ENCODE peak calls at places on chromosomes 2 and 18, in six cellular contexts. A is HFF-Myc, Y is nephron progenitor cell, W is NB4, J is psoas muscle, B is activated B cell treated with CpG ODN at 0.5 μM for 24 hours. U is an unnamed sample.

GRCh38 chr2:43139996-43140621 is 86.3 kb downstream of the ZFP36L2 start:
- DNase-seq in A (peak; percentile 66), Y (peak; percentile 29), W (peak; percentile 65), J (peak; percentile 38), B (no peak), U (no peak)

GRCh38 chr2:151491496-151491895 is 81.8 kb downstream of the RIF1 start:
- DNase-seq in A (no peak), Y (no peak), W (no peak), J (no peak), B (no peak), U (no peak)

GRCh38 chr2:202718614-202719013 is 83.8 kb downstream of the FAM117B start:
- DNase-seq in A (peak; percentile 25), Y (no peak), W (no peak), J (no peak), B (no peak), U (no peak)

GRCh38 chr2:10343658-10344057 is 41.0 kb downstream of the HPCAL1 start:
- DNase-seq in A (no peak), Y (no peak), W (no peak), J (no peak), B (no peak), U (no peak)

GRCh38 chr2:148020036-148020357 is 540 bp downstream of the ORC4 start:
- DNase-seq in A (peak; percentile 2), Y (peak; percentile 11), W (peak; percentile 68), J (no peak), B (no peak), U (no peak)

GRCh38 chr2:172953970-172954852 is 121.4 kb upstream of the MAP3K20 start:
- DNase-seq in A (no peak), Y (no peak), W (no peak), J (no peak), B (no peak), U (no peak)

GRCh38 chr2:26605195-26605968 is 35.8 kb downstream of the CIB4 start:
- DNase-seq in A (peak; percentile 17), Y (peak; percentile 50), W (peak; percentile 57), J (no peak), B (no peak), U (peak; percentile 30)

GRCh38 chr18:48172226-48173006 is 236.8 kb downstream of the ZBTB7C start:
- DNase-seq in A (no peak), Y (no peak), W (no peak), J (no peak), B (no peak), U (no peak)

GRCh38 chr18:69435000-69435399 is 34.3 kb downstream of the DOK6 start:
- DNase-seq in A (no peak), Y (no peak), W (no peak), J (no peak), B (no peak), U (no peak)

GRCh38 chr18:72673242-72673641 is 129.1 kb upstream of the CBLN2 start:
- DNase-seq in A (no peak), Y (no peak), W (no peak), J (no peak), B (no peak), U (no peak)

GRCh38 chr18:72675394-72675793 is 131.3 kb upstream of the CBLN2 start:
- DNase-seq in A (no peak), Y (peak; percentile 4), W (no peak), J (no peak), B (no peak), U (no peak)

GRCh38 chr18:72667932-72668331 is 123.8 kb upstream of the CBLN2 start:
- DNase-seq in A (no peak), Y (no peak), W (no peak), J (no peak), B (no peak), U (no peak)

GRCh38 chr18:72674710-72675109 is 130.6 kb upstream of the CBLN2 start:
- DNase-seq in A (no peak), Y (no peak), W (no peak), J (no peak), B (no peak), U (no peak)

GRCh38 chr18:72672364-72673151 is 128.4 kb upstream of the CBLN2 start:
- DNase-seq in A (peak; percentile 4), Y (peak; percentile 20), W (peak; percentile 51), J (no peak), B (no peak), U (no peak)
- TF ChIP-seq CTCF in A (peak; percentile 56), Y (peak; percentile 80), W (peak; percentile 56), J (peak; percentile 28), B (peak; percentile 60), U (peak; percentile 12)

GRCh38 chr2:6352906-6353515 is 512.7 kb downstream of the CMPK2 start:
- DNase-seq in A (no peak), Y (peak; percentile 69), W (peak; percentile 34), J (peak; percentile 17), B (no peak), U (no peak)
- TF ChIP-seq CTCF in A (peak; percentile 69), Y (peak; percentile 66), W (peak; percentile 60), J (peak; percentile 66), B (no peak), U (no peak)

DNA sequence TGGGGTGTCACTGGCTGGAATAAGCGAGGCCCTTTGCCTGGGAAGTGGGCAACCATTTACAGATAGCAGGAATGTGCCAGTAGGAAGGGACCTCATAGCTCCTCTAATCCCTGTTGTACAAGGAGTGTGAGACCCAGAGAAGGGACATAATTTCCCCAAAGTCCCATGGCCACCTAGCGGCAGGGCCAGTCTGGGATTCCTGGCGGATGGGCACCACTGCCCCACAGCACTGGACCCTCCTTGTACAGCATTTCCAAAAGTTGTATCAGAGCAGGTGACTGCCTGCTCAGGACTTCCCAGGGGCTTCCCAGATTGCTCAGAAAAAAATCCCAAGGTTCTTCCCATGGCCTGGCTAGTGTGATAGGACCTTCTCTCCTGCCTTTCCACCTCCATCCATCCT is 185.8 kb downstream of the GLI2 start:
- DNase-seq in A (no peak), Y (no peak), W (no peak), J (no peak), B (no peak), U (no peak)
- TF ChIP-seq CTCF in A (no peak), Y (no peak), W (no peak), J (no peak), B (no peak), U (no peak)

DNA sequence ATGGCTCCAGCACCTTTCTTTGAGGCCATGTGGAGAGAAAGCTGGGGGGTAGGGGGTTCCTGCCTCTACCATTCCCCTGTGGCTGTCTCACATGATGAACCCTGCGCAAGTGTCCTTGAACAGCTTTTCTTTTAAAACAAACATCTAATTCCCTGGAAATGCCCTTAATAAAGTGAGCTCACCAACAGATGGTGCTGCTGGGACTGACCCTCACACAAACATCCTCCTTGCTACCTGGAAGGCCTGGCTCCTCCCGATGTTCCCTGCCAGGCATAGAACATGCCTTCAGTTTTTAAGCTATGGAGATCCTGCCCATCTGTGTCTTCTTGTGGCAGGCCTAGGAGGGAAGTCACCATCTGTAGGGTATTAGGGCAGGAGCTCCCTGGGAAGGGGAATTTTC is 60.7 kb upstream of the GATA6 start:
- DNase-seq in A (no peak), Y (no peak), W (no peak), J (no peak), B (no peak), U (no peak)
- TF ChIP-seq CTCF in A (no peak), Y (no peak), W (no peak), J (no peak), B (no peak), U (no peak)

DNA sequence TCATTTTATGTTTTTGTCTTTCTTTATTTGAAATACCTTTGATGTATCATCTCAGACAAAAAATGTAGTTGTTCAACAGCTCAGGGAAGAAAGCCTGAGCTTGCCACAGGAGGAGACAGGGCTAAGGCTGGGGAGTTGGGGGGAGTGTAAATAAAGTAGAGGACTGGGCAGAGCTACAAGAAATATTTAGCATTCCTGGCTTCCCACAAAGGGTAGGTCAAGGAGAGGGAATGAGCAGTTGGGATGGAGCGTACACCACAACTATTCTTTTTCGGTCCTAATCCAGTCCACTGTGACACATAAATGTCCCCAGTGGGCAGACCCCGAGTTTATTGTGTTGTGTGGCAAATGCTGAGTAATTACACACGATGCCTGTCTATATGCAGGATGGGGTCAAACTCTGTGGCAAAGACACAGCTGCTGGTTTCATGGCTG is 97.1 kb upstream of the CDC42EP3 start:
- DNase-seq in A (peak; percentile 75), Y (no peak), W (peak; percentile 32), J (peak; percentile 17), B (no peak), U (no peak)
- TF ChIP-seq CTCF in A (no peak), Y (no peak), W (no peak), J (no peak), B (no peak), U (no peak)

GRCh38 chr2:112645396-112646101 is at the start of gene SLC20A1:
- DNase-seq in A (peak; percentile 71), Y (peak; percentile 97), W (peak; percentile 99), J (peak; percentile 97), B (peak; percentile 100), U (peak; percentile 99)
- TF ChIP-seq CTCF in A (peak; percentile 40), Y (peak; percentile 55), W (peak; percentile 77), J (peak; percentile 38), B (no peak), U (peak; percentile 59)

GRCh38 chr2:21451418-21451817 is 327.6 kb downstream of the TDRD15 start:
- DNase-seq in A (no peak), Y (no peak), W (no peak), J (no peak), B (no peak), U (no peak)
- TF ChIP-seq CTCF in A (no peak), Y (no peak), W (no peak), J (no peak), B (no peak), U (no peak)

U was measured in natural killer cell.